ENCODE peak calls at places on chromosome X, in six cellular contexts. Z, C, R, A, M and H are unnamed samples.

GRCh38 chrX:153449306-153450113 is 3.7 kb upstream of the TREX2 start:
- DNase-seq in Z (no peak), C (no peak), R (no peak), A (no peak), M (no peak), H (no peak)

GRCh38 chrX:97372006-97372766 is 488.5 kb downstream of the RPA4 start:
- DNase-seq in Z (no peak), C (no peak), R (no peak), A (no peak), M (no peak), H (no peak)

GRCh38 chrX:68695206-68695845 is 47.9 kb downstream of the STARD8 start:
- DNase-seq in Z (peak; percentile 50), C (no peak), R (no peak), A (no peak), M (no peak), H (no peak)

GRCh38 chrX:106791495-106791894 is 11.0 kb upstream of the TBC1D8B start:
- DNase-seq in Z (no peak), C (peak; percentile 14), R (no peak), A (no peak), M (peak; percentile 25), H (no peak)

GRCh38 chrX:42090395-42090794 is 167.0 kb upstream of the CASK start:
- DNase-seq in Z (no peak), C (no peak), R (no peak), A (no peak), M (no peak), H (no peak)

GRCh38 chrX:78011846-78012245 is 42.4 kb upstream of the PGAM4 start:
- DNase-seq in Z (no peak), C (peak; percentile 48), R (no peak), A (no peak), M (no peak), H (no peak)

GRCh38 chrX:3271485-3272186 is 74.8 kb downstream of the MXRA5 start:
- DNase-seq in Z (no peak), C (peak; percentile 74), R (no peak), A (no peak), M (no peak), H (peak; percentile 39)

GRCh38 chrX:123504047-123504446 is 228.8 kb downstream of the THOC2 start:
- DNase-seq in Z (no peak), C (peak; percentile 12), R (no peak), A (no peak), M (no peak), H (no peak)

GRCh38 chrX:141175786-141176185 is 1.1 kb downstream of the LDOC1 start:
- DNase-seq in Z (no peak), C (no peak), R (no peak), A (no peak), M (no peak), H (no peak)

GRCh38 chrX:38052096-38052495 is 45.7 kb downstream of the SYTL5 start:
- DNase-seq in Z (no peak), C (peak; percentile 92), R (no peak), A (no peak), M (no peak), H (no peak)

GRCh38 chrX:110163488-110163887 is 154.4 kb downstream of the AMMECR1 start:
- DNase-seq in Z (no peak), C (peak; percentile 66), R (no peak), A (no peak), M (no peak), H (no peak)

GRCh38 chrX:133593531-133593930 is 178.2 kb upstream of the GPC4 start:
- DNase-seq in Z (no peak), C (no peak), R (no peak), A (no peak), M (no peak), H (no peak)

GRCh38 chrX:20857746-20858145 is 516.5 kb upstream of the CNKSR2 start:
- DNase-seq in Z (no peak), C (no peak), R (peak; percentile 43), A (no peak), M (no peak), H (no peak)

GRCh38 chrX:154357205-154357604 is 17.2 kb downstream of the FLNA start:
- DNase-seq in Z (no peak), C (no peak), R (no peak), A (no peak), M (no peak), H (no peak)

GRCh38 chrX:18890724-18891560 is 93.0 kb downstream of the PHKA2 start:
- DNase-seq in Z (no peak), C (no peak), R (no peak), A (no peak), M (no peak), H (no peak)

GRCh38 chrX:65596270-65596669 is 61.7 kb upstream of the LAS1L start:
- DNase-seq in Z (no peak), C (peak; percentile 49), R (no peak), A (no peak), M (no peak), H (peak; percentile 13)

GRCh38 chrX:132590350-132591026 is 101.7 kb upstream of the MBNL3 start:
- DNase-seq in Z (no peak), C (no peak), R (no peak), A (no peak), M (no peak), H (no peak)

GRCh38 chrX:128975716-128976115 is 547.6 kb downstream of the SMARCA1 start:
- DNase-seq in Z (peak; percentile 23), C (no peak), R (peak; percentile 0), A (no peak), M (peak; percentile 45), H (peak; percentile 0)

GRCh38 chrX:48068096-48068887 is 3.1 kb downstream of the ZNF630 start:
- DNase-seq in Z (no peak), C (no peak), R (no peak), A (no peak), M (no peak), H (no peak)

GRCh38 chrX:114344756-114345155 is 239.1 kb upstream of the HTR2C start:
- DNase-seq in Z (no peak), C (peak; percentile 22), R (no peak), A (no peak), M (peak; percentile 69), H (peak; percentile 0)

GRCh38 chrX:130502023-130502570 is 100.3 kb downstream of the RBMX2 start:
- DNase-seq in Z (no peak), C (no peak), R (no peak), A (no peak), M (no peak), H (no peak)

GRCh38 chrX:131923614-131924250 is 99.4 kb upstream of the STK26 start:
- DNase-seq in Z (no peak), C (no peak), R (no peak), A (no peak), M (no peak), H (no peak)

GRCh38 chrX:64093761-64094160 is 111.7 kb downstream of the AMER1 start:
- DNase-seq in Z (no peak), C (peak; percentile 4), R (peak; percentile 10), A (no peak), M (peak; percentile 51), H (no peak)

GRCh38 chrX:21840199-21840557 is 761 bp downstream of the MBTPS2 start:
- DNase-seq in Z (no peak), C (peak; percentile 5), R (no peak), A (no peak), M (no peak), H (no peak)

GRCh38 chrX:105821471-105822081 is 763 bp upstream of the NRK start:
- DNase-seq in Z (no peak), C (peak; percentile 45), R (no peak), A (peak; percentile 38), M (no peak), H (no peak)

GRCh38 chrX:138711399-138712347 is at the start of gene FGF13:
- DNase-seq in Z (no peak), C (no peak), R (peak; percentile 3), A (peak; percentile 20), M (peak; percentile 57), H (no peak)

GRCh38 chrX:154791467-154791866 is 13.8 kb downstream of the MPP1 start:
- DNase-seq in Z (no peak), C (no peak), R (no peak), A (no peak), M (no peak), H (no peak)

GRCh38 chrX:144849141-144849540 is 398.2 kb upstream of the SPANXN1 start:
- DNase-seq in Z (no peak), C (no peak), R (no peak), A (no peak), M (no peak), H (no peak)

GRCh38 chrX:68686684-68687045 is 39.2 kb downstream of the STARD8 start:
- DNase-seq in Z (no peak), C (no peak), R (no peak), A (peak; percentile 53), M (no peak), H (no peak)

GRCh38 chrX:27680726-27681125 is 90.6 kb downstream of the DCAF8L2 start:
- DNase-seq in Z (no peak), C (peak; percentile 56), R (no peak), A (no peak), M (no peak), H (no peak)

GRCh38 chrX:39258331-39258730 is 457.1 kb downstream of the MID1IP1 start:
- DNase-seq in Z (no peak), C (no peak), R (no peak), A (no peak), M (no peak), H (no peak)

GRCh38 chrX:155115174-155115830 is 44.0 kb downstream of the BRCC3 start:
- DNase-seq in Z (no peak), C (no peak), R (no peak), A (no peak), M (no peak), H (no peak)

GRCh38 chrX:68650491-68650890 is 3.0 kb downstream of the STARD8 start:
- DNase-seq in Z (no peak), C (peak; percentile 61), R (no peak), A (no peak), M (no peak), H (no peak)

GRCh38 chrX:109886122-109886761 is 116.7 kb upstream of the TMEM164 start:
- DNase-seq in Z (peak; percentile 27), C (peak; percentile 63), R (no peak), A (peak; percentile 41), M (peak; percentile 63), H (peak; percentile 10)

GRCh38 chrX:70421618-70422017 is 1.5 kb upstream of the GDPD2 start:
- DNase-seq in Z (no peak), C (no peak), R (peak; percentile 5), A (no peak), M (no peak), H (no peak)

GRCh38 chrX:15737957-15738685 is at the start of gene CA5B:
- DNase-seq in Z (peak; percentile 29), C (peak; percentile 57), R (peak; percentile 55), A (peak; percentile 94), M (peak; percentile 76), H (peak; percentile 52)